ENCODE peak calls at places on chromosomes 12 and 14, in nine cellular contexts. T, X, K, I, V, H, R, W and J are unnamed samples.
A peak's percentile ranks its signal among the peaks of the same experiment; 100 is the strongest.

GRCh38 chr12:32062841-32063240 is 43.8 kb upstream of the BICD1 start:
- DNase-seq in T (no peak), X (no peak), K (no peak), I (no peak), V (no peak), H (no peak), R (no peak), W (no peak), J (no peak)

GRCh38 chr12:54394281-54394719 is 9.8 kb upstream of the ZNF385A start:
- DNase-seq in T (peak; percentile 67), X (peak; percentile 65), K (peak; percentile 69), I (peak; percentile 57), V (no peak), H (peak; percentile 50), R (no peak), W (peak; percentile 72), J (peak; percentile 59)

GRCh38 chr12:114439306-114439705 is 33.4 kb upstream of the TBX5 start:
- DNase-seq in T (no peak), X (no peak), K (no peak), I (no peak), V (no peak), H (no peak), R (no peak), W (peak; percentile 39), J (no peak)

GRCh38 chr12:52669426-52669825 is 10.8 kb downstream of the KRT1 start:
- DNase-seq in T (no peak), X (no peak), K (no peak), I (no peak), V (no peak), H (no peak), R (no peak), W (no peak), J (no peak)

GRCh38 chr14:50954811-50955372 is 10.6 kb upstream of the PYGL start:
- DNase-seq in T (no peak), X (peak; percentile 16), K (peak; percentile 52), I (no peak), V (no peak), H (peak; percentile 73), R (no peak), W (peak; percentile 77), J (no peak)

GRCh38 chr12:20472089-20472488 is 103.8 kb downstream of the PDE3A start:
- DNase-seq in T (no peak), X (no peak), K (no peak), I (no peak), V (no peak), H (no peak), R (no peak), W (no peak), J (no peak)

GRCh38 chr12:132300789-132301722 is 28.3 kb downstream of the GALNT9 start:
- DNase-seq in T (no peak), X (no peak), K (no peak), I (no peak), V (no peak), H (no peak), R (no peak), W (no peak), J (no peak)

GRCh38 chr14:103169954-103170353 is 46.7 kb downstream of the TNFAIP2 start:
- DNase-seq in T (no peak), X (no peak), K (no peak), I (no peak), V (no peak), H (no peak), R (no peak), W (no peak), J (no peak)

GRCh38 chr12:51126297-51126696 is 42.9 kb upstream of the CSRNP2 start:
- DNase-seq in T (no peak), X (no peak), K (no peak), I (no peak), V (no peak), H (no peak), R (no peak), W (no peak), J (no peak)

GRCh38 chr12:62347922-62348650 is 87.9 kb downstream of the USP15 start:
- DNase-seq in T (no peak), X (no peak), K (no peak), I (no peak), V (no peak), H (peak; percentile 78), R (no peak), W (peak; percentile 39), J (no peak)

GRCh38 chr14:49250109-49250508 is 336.1 kb downstream of the RPS29 start:
- DNase-seq in T (no peak), X (no peak), K (no peak), I (no peak), V (no peak), H (no peak), R (no peak), W (peak; percentile 12), J (no peak)

GRCh38 chr14:71416392-71416791 is 509.1 kb downstream of the PCNX1 start:
- DNase-seq in T (no peak), X (no peak), K (no peak), I (no peak), V (no peak), H (no peak), R (no peak), W (no peak), J (no peak)